ENCODE peak calls at places on chromosomes 13 and 19, in four cellular contexts. M is HFFc6, I is AG04449, X is psoas muscle. O is an unnamed sample.

GRCh38 chr13:75876371-75877050 is 240.4 kb downstream of the LMO7 start:
- DNase-seq in M (peak), I (no peak), X (no peak), O (no peak)

GRCh38 chr13:98565726-98566577 is 11.0 kb downstream of the STK24 start:
- DNase-seq in M (no peak), I (no peak), X (peak), O (no peak)

GRCh38 chr19:2394054-2394668 is 33.2 kb downstream of the TIMM13 start:
- DNase-seq in M (no peak), I (no peak), X (no peak), O (no peak)

GRCh38 chr13:110107568-110108347 is 199.2 kb downstream of the COL4A1 start:
- DNase-seq in M (no peak), I (no peak), X (no peak), O (no peak)

GRCh38 chr13:35349673-35350278 is 126.7 kb downstream of the MAB21L1 start:
- DNase-seq in M (no peak), I (no peak), X (no peak), O (peak)

GRCh38 chr19:17542793-17543582 is 12.5 kb upstream of the COLGALT1 start:
- DNase-seq in M (no peak), I (no peak), X (no peak), O (no peak)

GRCh38 chr13:98853791-98854191 is 101.3 kb upstream of the SLC15A1 start:
- DNase-seq in M (peak), I (peak), X (peak), O (no peak)

GRCh38 chr13:64778002-64778401 is 2452.1 kb downstream of the PCDH9 start:
- DNase-seq in M (no peak), I (no peak), X (no peak), O (no peak)

GRCh38 chr13:90070362-90070761 is 1277.1 kb upstream of the MIR17HG start:
- DNase-seq in M (no peak), I (no peak), X (no peak), O (no peak)

GRCh38 chr13:23558675-23559536 is 11.3 kb upstream of the TNFRSF19 start:
- DNase-seq in M (peak), I (peak), X (peak), O (no peak)

DNA sequence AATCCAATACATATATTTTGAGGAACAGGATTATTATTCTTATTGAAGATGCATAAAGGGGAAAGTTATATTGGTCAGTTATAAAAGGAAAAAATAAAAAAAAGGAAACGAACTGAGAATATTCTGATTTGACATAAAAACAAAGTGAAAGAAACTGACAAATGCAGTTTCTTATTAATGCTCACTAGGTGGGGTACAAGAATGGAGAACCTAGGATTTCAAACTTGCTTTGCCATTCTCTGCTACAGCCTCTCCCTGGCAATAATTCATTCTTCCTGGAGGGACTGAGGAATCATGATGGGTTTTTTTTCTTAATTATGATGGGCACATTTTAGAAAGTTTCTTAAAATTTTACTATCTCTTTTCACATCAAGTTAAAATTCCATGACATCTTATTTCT is 154.9 kb downstream of the PCDH9 start:
- DNase-seq in M (peak), I (no peak), X (no peak), O (no peak)
- TF ChIP-seq CTCF in M (peak), I (no peak), X (peak), O (peak)

DNA sequence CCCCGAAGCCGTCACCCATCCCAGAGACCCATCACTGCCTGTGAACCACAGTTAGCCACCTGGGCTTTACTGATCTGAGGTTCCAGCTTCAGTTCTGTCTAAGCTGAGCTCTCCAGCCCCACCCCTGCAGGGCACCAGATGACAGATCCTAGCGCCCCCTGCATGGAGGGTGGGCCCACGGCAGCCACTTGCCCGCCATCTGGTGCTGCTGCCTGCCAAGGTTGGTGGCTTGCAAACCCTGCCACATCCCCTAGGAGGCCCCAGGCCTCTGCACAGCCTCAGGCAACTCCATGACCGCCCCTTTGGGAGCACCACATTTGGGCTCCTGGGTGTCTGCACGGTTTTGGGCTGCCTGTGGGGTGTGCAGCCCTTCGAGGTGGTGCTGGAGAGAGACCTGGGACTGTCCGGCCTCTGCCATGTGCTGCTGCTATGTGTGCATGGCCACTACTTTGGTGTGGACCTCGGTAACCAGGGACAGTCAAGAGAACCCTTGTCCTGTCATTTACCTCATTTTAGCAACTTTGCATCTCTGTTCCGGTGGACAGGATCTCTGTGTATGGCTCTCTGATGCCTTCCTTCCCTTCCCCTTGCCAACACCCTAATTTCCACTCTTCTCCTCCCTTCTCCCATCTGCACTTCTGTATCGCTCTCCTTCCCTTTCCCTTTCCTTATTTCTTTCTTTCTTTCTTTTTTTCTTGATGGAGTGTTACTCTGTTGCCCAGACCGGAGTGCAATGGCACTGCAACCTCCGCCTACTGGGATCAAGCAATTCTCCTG is 17.4 kb upstream of the SDHAF1 start:
- DNase-seq in M (no peak), I (no peak), X (no peak), O (no peak)
- TF ChIP-seq CTCF in M (peak), I (no peak), X (no peak), O (peak)

GRCh38 chr19:35714601-35715354 is 3.0 kb upstream of the KMT2B start:
- DNase-seq in M (no peak), I (no peak), X (no peak), O (no peak)
- TF ChIP-seq CTCF in M (no peak), I (no peak), X (no peak), O (no peak)

GRCh38 chr13:66714795-66715194 is 515.3 kb downstream of the PCDH9 start:
- DNase-seq in M (no peak), I (no peak), X (no peak), O (no peak)
- TF ChIP-seq CTCF in M (peak), I (no peak), X (no peak), O (peak)

DNA sequence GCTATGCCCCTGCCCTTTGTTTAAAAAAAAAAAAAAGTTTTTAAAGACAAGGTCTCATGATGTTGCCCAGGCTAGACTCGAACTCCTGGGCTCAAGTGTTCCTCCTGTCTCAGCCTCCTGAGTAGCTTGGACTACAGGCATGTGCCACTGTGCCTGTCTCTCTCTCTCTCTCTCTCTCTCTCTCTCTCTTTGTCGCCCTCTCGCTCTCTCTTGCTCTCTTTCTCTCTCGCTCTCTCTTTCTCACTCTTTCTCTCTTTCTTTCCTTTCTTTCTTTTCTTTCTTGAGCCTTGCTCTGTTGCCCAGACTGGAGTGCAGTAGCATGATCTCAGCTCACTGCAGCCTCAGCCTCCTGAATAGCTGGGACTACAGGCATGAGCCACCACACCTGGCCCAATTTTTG is 7.5 kb downstream of the COX6B1 start:
- DNase-seq in M (no peak), I (no peak), X (no peak), O (no peak)
- TF ChIP-seq CTCF in M (no peak), I (no peak), X (no peak), O (no peak)

DNA sequence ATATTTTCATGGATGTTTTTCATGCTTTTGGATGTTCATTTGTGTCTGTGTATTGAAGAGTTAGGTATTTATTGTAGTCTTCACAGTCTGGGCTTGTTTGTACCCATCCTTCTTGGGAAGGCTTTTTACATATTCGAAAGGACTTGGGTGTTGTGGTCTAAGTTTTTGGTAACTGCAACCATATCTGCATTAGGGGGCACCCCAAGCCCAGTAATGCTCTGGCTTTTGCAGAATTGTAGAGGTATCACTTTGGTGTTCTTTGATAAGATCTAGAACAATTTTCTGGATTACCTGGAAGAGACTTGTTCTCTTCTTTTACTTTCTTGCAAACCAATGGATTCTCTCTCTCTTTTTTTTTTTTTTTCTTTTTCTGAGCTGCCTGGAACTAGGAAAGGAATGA is 581.3 kb downstream of the DACH1 start:
- DNase-seq in M (no peak), I (no peak), X (no peak), O (no peak)
- TF ChIP-seq CTCF in M (no peak), I (no peak), X (no peak), O (no peak)

O was measured in epithelial cell of proximal tubule.